ENCODE peak calls at places on chromosomes 2 and 18, in nine cellular contexts. W is adrenal gland, H is body of pancreas, T is spleen, K is ovary, M is HCT116, X is Peyer's patch, N is K562, S is HepG2. V is an unnamed sample. For H3K36me3, the result is how much of the 10 kb centered on the place peaks cover.

GRCh38 chr2:196742685-196743084 is 56.8 kb downstream of the GTF3C3 start:
- DNase-seq in W (no peak), H (no peak), T (no peak), K (no peak), M (no peak), X (no peak), N (no peak), S (no peak), V (no peak)

GRCh38 chr2:232261776-232262175 is 116.8 kb upstream of the ALPP start:
- DNase-seq in W (no peak), H (no peak), T (no peak), K (no peak), M (no peak), X (no peak), N (no peak), S (no peak), V (no peak)

GRCh38 chr2:241213036-241213435 is 24.6 kb downstream of the ANO7 start:
- DNase-seq in W (no peak), H (no peak), T (no peak), K (no peak), M (no peak), X (no peak), N (no peak), S (no peak), V (no peak)

GRCh38 chr2:237141556-237141955 is 55.9 kb downstream of the COPS8 start:
- DNase-seq in W (no peak), H (peak), T (no peak), K (no peak), M (no peak), X (no peak), N (no peak), S (no peak), V (no peak)

GRCh38 chr2:17573085-17573805 is 32.7 kb downstream of the VSNL1 start:
- DNase-seq in W (no peak), H (no peak), T (no peak), K (no peak), M (no peak), X (no peak), N (no peak), S (peak), V (no peak)

GRCh38 chr18:28176933-28177827 is at the start of gene CDH2:
- DNase-seq in W (peak), H (no peak), T (peak), K (peak), M (no peak), X (no peak), N (no peak), S (peak), V (no peak)

GRCh38 chr2:30201990-30202389 is 29.3 kb upstream of the LBH start:
- DNase-seq in W (peak), H (peak), T (no peak), K (peak), M (no peak), X (no peak), N (no peak), S (no peak), V (no peak)

GRCh38 chr2:218566296-218566695 is 1.9 kb downstream of the USP37 start:
- DNase-seq in W (no peak), H (no peak), T (no peak), K (no peak), M (no peak), X (no peak), N (no peak), S (no peak), V (no peak)

GRCh38 chr2:197191948-197192338 is 118.6 kb downstream of the ANKRD44 start:
- DNase-seq in W (no peak), H (no peak), T (no peak), K (no peak), M (no peak), X (no peak), N (no peak), S (no peak), V (no peak)

GRCh38 chr2:232838406-232838874 is 31.6 kb upstream of the SNORC start:
- DNase-seq in W (no peak), H (peak), T (peak), K (no peak), M (no peak), X (peak), N (peak), S (peak), V (no peak)

GRCh38 chr2:31578316-31578715 is 2.4 kb downstream of the SRD5A2 start:
- DNase-seq in W (no peak), H (no peak), T (no peak), K (no peak), M (no peak), X (no peak), N (no peak), S (peak), V (no peak)

GRCh38 chr18:57434177-57434535 is 1.0 kb upstream of the ONECUT2 start:
- DNase-seq in W (no peak), H (no peak), T (no peak), K (no peak), M (no peak), X (no peak), N (no peak), S (no peak), V (no peak)

GRCh38 chr18:63148449-63149199 is 170.9 kb downstream of the BCL2 start:
- DNase-seq in W (no peak), H (peak), T (no peak), K (peak), M (no peak), X (no peak), N (no peak), S (no peak), V (no peak)

GRCh38 chr2:95276244-95276887 is 2.1 kb downstream of the PROM2 start:
- DNase-seq in W (no peak), H (peak), T (peak), K (no peak), M (no peak), X (no peak), N (no peak), S (no peak), V (no peak)

GRCh38 chr18:69365658-69366057 is 35.0 kb upstream of the DOK6 start:
- DNase-seq in W (no peak), H (no peak), T (no peak), K (no peak), M (no peak), X (no peak), N (no peak), S (no peak), V (no peak)

GRCh38 chr2:94861308-94862152 is 9.7 kb upstream of the TEKT4 start:
- DNase-seq in W (no peak), H (no peak), T (peak), K (no peak), M (no peak), X (no peak), N (no peak), S (no peak), V (no peak)

GRCh38 chr2:239549711-239550265 is 149.0 kb upstream of the HDAC4 start:
- DNase-seq in W (no peak), H (peak), T (peak), K (no peak), M (no peak), X (no peak), N (no peak), S (no peak), V (no peak)

GRCh38 chr18:74896390-74896991 is 298.8 kb downstream of the ZNF407 start:
- DNase-seq in W (peak), H (peak), T (no peak), K (no peak), M (peak), X (no peak), N (peak), S (peak), V (no peak)

GRCh38 chr2:167480986-167481309 is 592.7 kb downstream of the XIRP2 start:
- DNase-seq in W (no peak), H (no peak), T (no peak), K (no peak), M (no peak), X (no peak), N (no peak), S (no peak), V (no peak)

GRCh38 chr2:30108192-30108591 is 38.6 kb upstream of the YPEL5 start:
- DNase-seq in W (no peak), H (no peak), T (no peak), K (no peak), M (no peak), X (no peak), N (no peak), S (no peak), V (no peak)

GRCh38 chr2:11446733-11447248 is 19.2 kb downstream of the E2F6 start:
- DNase-seq in W (peak), H (peak), T (no peak), K (peak), M (peak), X (peak), N (peak), S (peak), V (no peak)

GRCh38 chr2:205407984-205408383 is 274.3 kb upstream of the NRP2 start:
- DNase-seq in W (no peak), H (peak), T (no peak), K (no peak), M (no peak), X (no peak), N (no peak), S (no peak), V (no peak)

GRCh38 chr2:33366473-33366872 is 110.0 kb upstream of the RASGRP3 start:
- DNase-seq in W (no peak), H (peak), T (no peak), K (no peak), M (no peak), X (no peak), N (peak), S (no peak), V (no peak)

GRCh38 chr18:26549486-26550435 is 1.4 kb upstream of the KCTD1 start:
- DNase-seq in W (peak), H (peak), T (peak), K (peak), M (peak), X (no peak), N (no peak), S (peak), V (no peak)
- H3K27ac ChIP-seq in W (peak), H (peak), T (peak), K (peak), M (peak), X (peak), N (no peak), S (no peak), V (peak)

DNA sequence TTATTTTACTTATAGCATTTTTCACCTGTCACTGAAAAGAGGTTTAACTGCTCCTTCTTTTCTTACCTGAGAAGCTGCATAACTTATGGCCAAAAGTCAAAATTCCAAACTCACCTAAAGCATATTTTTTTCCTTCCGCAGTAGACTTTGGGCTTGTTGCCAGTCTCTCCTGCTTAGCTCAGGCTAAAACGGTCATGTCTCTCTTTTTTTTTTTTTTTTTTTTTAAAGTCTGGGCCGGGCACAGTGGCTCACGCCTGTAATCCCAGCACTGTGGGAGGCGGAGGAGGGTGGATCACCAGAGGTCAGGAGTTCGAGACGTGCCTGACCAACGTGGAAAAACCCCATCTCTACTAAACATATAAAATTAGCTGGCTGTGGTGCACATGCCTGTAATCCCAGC is 113.5 kb downstream of the RTN4 start:
- DNase-seq in W (peak), H (peak), T (no peak), K (no peak), M (no peak), X (no peak), N (no peak), S (no peak), V (no peak)
- H3K36me3 ChIP-seq in W (under half), H (under half), T (under half), K (under half), M (under half), X (under half), N (under half), S (under half), V (under half)

GRCh38 chr2:230920167-230920566 is 4.9 kb downstream of the GPR55 start:
- DNase-seq in W (no peak), H (no peak), T (no peak), K (no peak), M (no peak), X (no peak), N (no peak), S (no peak), V (no peak)

GRCh38 chr2:230922951-230923717 is 1.9 kb downstream of the GPR55 start:
- DNase-seq in W (no peak), H (no peak), T (peak), K (no peak), M (no peak), X (no peak), N (no peak), S (no peak), V (no peak)

GRCh38 chr2:230919681-230920080 is 5.4 kb downstream of the GPR55 start:
- DNase-seq in W (no peak), H (no peak), T (no peak), K (no peak), M (no peak), X (no peak), N (no peak), S (no peak), V (no peak)

GRCh38 chr2:230924092-230924469 is 961 bp downstream of the GPR55 start:
- DNase-seq in W (no peak), H (no peak), T (peak), K (no peak), M (no peak), X (no peak), N (no peak), S (no peak), V (no peak)

DNA sequence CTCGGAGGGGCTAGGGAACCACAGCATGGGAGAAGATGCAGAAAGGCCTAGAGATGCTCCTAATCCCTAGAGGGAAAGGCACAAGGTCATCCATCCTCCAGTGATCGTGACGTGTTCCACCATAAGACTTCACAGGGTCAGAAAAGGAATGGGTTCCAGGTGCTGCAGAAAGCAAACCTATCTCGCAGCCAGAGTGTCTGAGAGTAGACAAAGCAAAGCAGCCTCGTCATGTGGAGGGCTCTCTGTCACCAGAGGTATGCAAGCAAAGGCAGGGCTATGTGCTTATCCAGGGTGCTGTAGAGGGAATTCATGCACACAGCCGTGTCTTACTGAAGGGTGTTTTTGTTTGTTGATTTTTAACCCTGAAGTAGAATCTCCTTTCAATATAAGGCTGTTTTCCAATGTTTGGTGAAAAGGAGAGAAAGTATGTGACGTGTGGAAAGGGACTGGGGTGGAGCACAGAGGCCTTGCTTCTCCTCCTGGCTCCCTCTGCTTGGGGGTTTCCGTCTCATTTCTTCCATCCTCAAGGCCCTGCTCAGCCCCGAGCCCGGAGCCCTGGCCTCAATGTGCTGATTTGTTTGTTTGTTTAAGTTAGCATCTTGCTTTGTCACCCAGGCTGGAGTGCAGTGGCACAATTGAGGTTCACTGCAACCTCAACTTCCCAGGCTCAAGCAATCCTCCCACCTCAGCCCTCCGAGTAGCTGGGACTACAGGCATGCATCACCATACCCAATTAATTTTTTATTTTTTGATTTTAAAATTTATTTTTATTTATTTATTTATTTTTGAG is 3.0 kb downstream of the GPR55 start:
- DNase-seq in W (no peak), H (no peak), T (peak), K (no peak), M (no peak), X (no peak), N (no peak), S (no peak), V (no peak)
- TF ChIP-seq POLR2A in W (no peak), H (no peak), T (no peak), K (no peak), M (no peak), X (no peak), N (no peak), S (no peak), V (no peak)

GRCh38 chr2:159615936-159616733 is at the start of gene BAZ2B:
- DNase-seq in W (peak), H (peak), T (no peak), K (peak), M (peak), X (peak), N (peak), S (peak), V (no peak)
- H3K27ac ChIP-seq in W (peak), H (peak), T (peak), K (peak), M (peak), X (peak), N (peak), S (peak), V (peak)

V was measured in esophagus squamous epithelium.